ENCODE peak calls at places on chromosomes 4 and X, in ten cellular contexts. N, Q, R, X, T, H, W, F, S and K are unnamed samples.

GRCh38 chr4:20486433-20486832 is 213.8 kb upstream of the PACRGL start:
- DNase-seq in H (no peak), N (no peak), S (no peak), Q (no peak), R (no peak), T (no peak), W (no peak), F (no peak), X (no peak), K (no peak)

GRCh38 chr4:169096221-169096620 is 86.2 kb upstream of the CBR4 start:
- DNase-seq in T (no peak), W (no peak), H (no peak), S (no peak), F (no peak), Q (no peak), N (no peak), R (no peak), X (no peak), K (no peak)

GRCh38 chrX:71622347-71623104 is 4.2 kb upstream of the CXCR3 start:
- DNase-seq in N (peak), X (peak), W (peak), F (peak), T (peak), Q (peak), R (peak), H (peak), S (peak), K (peak)

GRCh38 chr4:56909083-56909981 is 1.6 kb downstream of the REST start:
- DNase-seq in T (peak), F (peak), R (no peak), X (peak), Q (peak), H (peak), S (peak), W (peak), N (peak), K (peak)

GRCh38 chrX:105781794-105782193 is 40.5 kb upstream of the NRK start:
- DNase-seq in W (no peak), T (no peak), R (no peak), F (no peak), Q (no peak), H (no peak), X (no peak), S (no peak), N (no peak), K (no peak)

GRCh38 chr4:73127839-73128448 is 58.4 kb upstream of the COX18 start:
- DNase-seq in H (no peak), W (no peak), F (peak), S (no peak), Q (no peak), R (no peak), T (no peak), X (peak), N (peak), K (no peak)

GRCh38 chr4:118224239-118224829 is 128.5 kb downstream of the PRSS12 start:
- DNase-seq in S (no peak), Q (no peak), W (no peak), H (no peak), R (no peak), T (no peak), X (peak), N (peak), F (peak), K (peak)

GRCh38 chrX:110402091-110402854 is 43.6 kb downstream of the RTL9 start:
- DNase-seq in Q (no peak), X (peak), N (peak), W (peak), R (peak), H (peak), T (no peak), F (peak), S (peak), K (no peak)

GRCh38 chr4:20217521-20217920 is 34.2 kb upstream of the SLIT2 start:
- DNase-seq in Q (no peak), R (no peak), F (no peak), W (no peak), H (no peak), N (no peak), X (no peak), T (no peak), S (no peak), K (no peak)

GRCh38 chr4:176451441-176451840 is 131.7 kb downstream of the SPCS3 start:
- DNase-seq in N (no peak), T (no peak), Q (no peak), S (no peak), X (no peak), W (no peak), F (no peak), R (no peak), H (no peak), K (no peak)

GRCh38 chrX:136768469-136769084 is 12.2 kb downstream of the ARHGEF6 start:
- DNase-seq in X (peak), H (peak), Q (peak), N (peak), T (peak), S (peak), W (peak), R (peak), F (no peak), K (peak)

GRCh38 chrX:50111762-50112161 is 89.0 kb downstream of the AKAP4 start:
- DNase-seq in W (no peak), H (no peak), X (no peak), S (no peak), Q (peak), N (no peak), T (peak), F (no peak), R (peak), K (no peak)

GRCh38 chr4:13865871-13866669 is 238.5 kb upstream of the BOD1L1 start:
- DNase-seq in N (no peak), H (no peak), X (peak), S (no peak), T (no peak), Q (no peak), R (no peak), F (no peak), W (no peak), K (no peak)

GRCh38 chrX:17788956-17789562 is 51.8 kb downstream of the SCML1 start:
- DNase-seq in Q (no peak), H (no peak), R (no peak), T (no peak), S (peak), W (no peak), X (no peak), F (peak), N (no peak), K (no peak)

GRCh38 chr4:38894340-38894982 is 26.9 kb downstream of the FAM114A1 start:
- DNase-seq in W (no peak), X (peak), Q (no peak), H (no peak), R (no peak), S (no peak), T (no peak), F (no peak), N (no peak), K (no peak)

GRCh38 chrX:123964155-123964554 is 2.6 kb downstream of the STAG2 start:
- DNase-seq in H (no peak), F (no peak), Q (no peak), X (peak), R (no peak), W (no peak), N (peak), S (no peak), T (no peak), K (no peak)

GRCh38 chrX:10902001-10902400 is 209.1 kb upstream of the HCCS start:
- DNase-seq in R (no peak), H (no peak), X (peak), F (no peak), W (no peak), N (peak), T (no peak), Q (no peak), S (no peak), K (no peak)

GRCh38 chrX:53717205-53717604 is 30.7 kb upstream of the HUWE1 start:
- DNase-seq in F (no peak), T (no peak), S (no peak), H (no peak), X (no peak), R (no peak), W (no peak), N (no peak), Q (no peak), K (no peak)

GRCh38 chr4:88791274-88791673 is 93.6 kb upstream of the NAP1L5 start:
- DNase-seq in F (peak), H (no peak), W (no peak), N (peak), T (no peak), Q (no peak), R (no peak), S (no peak), X (peak), K (no peak)

GRCh38 chr4:4384837-4385236 is 2.1 kb upstream of the NSG1 start:
- DNase-seq in X (peak), H (no peak), W (no peak), T (no peak), R (no peak), S (peak), F (peak), N (peak), Q (peak), K (no peak)

GRCh38 chr4:176054942-176055341 is 10.7 kb upstream of the WDR17 start:
- DNase-seq in Q (no peak), H (no peak), S (no peak), W (no peak), F (peak), T (no peak), X (no peak), N (no peak), R (no peak), K (peak)

GRCh38 chr4:153432971-153433752 is 33.0 kb upstream of the TMEM131L start:
- DNase-seq in N (peak), H (peak), F (peak), S (peak), R (peak), Q (no peak), W (peak), T (peak), X (peak), K (peak)

GRCh38 chr4:89249716-89250361 is 57.8 kb downstream of the GPRIN3 start:
- DNase-seq in F (peak), H (no peak), R (no peak), N (no peak), X (no peak), T (no peak), S (no peak), Q (peak), W (no peak), K (no peak)

GRCh38 chrX:86148024-86148511 is at the start of gene DACH2:
- DNase-seq in R (peak), W (peak), S (peak), X (peak), T (peak), Q (peak), N (peak), F (peak), H (peak), K (peak)

GRCh38 chr4:173318648-173319211 is 15.4 kb downstream of the HMGB2 start:
- DNase-seq in H (no peak), S (no peak), R (no peak), N (peak), W (no peak), T (no peak), F (peak), X (peak), Q (no peak), K (no peak)
- TF ChIP-seq CTCF in H (peak), S (peak), R (peak), N (peak), W (peak), T (no peak), F (no peak), X (peak), Q (no peak), K (peak)

GRCh38 chrX:4091046-4091760 is 377.8 kb upstream of the PRKX start:
- DNase-seq in N (no peak), H (no peak), W (no peak), R (no peak), X (no peak), T (no peak), S (no peak), F (no peak), Q (no peak), K (no peak)
- TF ChIP-seq CTCF in N (no peak), H (no peak), W (no peak), R (no peak), X (no peak), T (no peak), S (no peak), F (no peak), Q (no peak), K (no peak)

DNA sequence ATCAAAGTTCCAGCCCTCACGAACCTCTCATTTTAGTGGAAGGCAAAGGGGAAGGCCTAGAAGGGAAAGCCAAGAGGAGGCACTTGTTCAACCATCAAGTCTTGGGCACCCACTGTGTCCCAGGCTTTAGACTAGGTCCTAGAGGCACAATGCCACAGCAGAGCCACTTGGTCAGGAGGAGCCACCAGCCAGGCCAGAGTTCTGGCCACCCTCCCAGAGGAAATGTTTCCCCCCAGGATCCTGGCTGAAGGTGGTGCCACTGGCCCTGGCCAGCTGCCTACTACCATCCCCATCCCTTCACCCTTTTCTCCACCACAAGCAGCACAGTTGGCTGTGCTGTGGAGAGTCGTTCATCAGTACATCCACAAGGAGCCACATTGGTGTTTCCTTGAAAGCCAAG is 34.3 kb upstream of the XPNPEP2 start:
- DNase-seq in Q (no peak), R (no peak), T (no peak), S (no peak), F (no peak), N (no peak), W (no peak), X (no peak), H (no peak), K (no peak)
- TF ChIP-seq CTCF in Q (no peak), R (no peak), T (no peak), S (no peak), F (no peak), N (no peak), W (no peak), X (no peak), H (no peak), K (no peak)

GRCh38 chr4:114184901-114185300 is 205.5 kb upstream of the ARSJ start:
- DNase-seq in R (no peak), H (no peak), Q (no peak), X (no peak), N (no peak), T (no peak), W (no peak), F (no peak), S (no peak), K (no peak)

GRCh38 chr4:114178392-114178791 is 198.9 kb upstream of the ARSJ start:
- DNase-seq in S (no peak), X (no peak), N (no peak), F (no peak), Q (no peak), R (no peak), W (no peak), T (no peak), H (no peak), K (no peak)

GRCh38 chr4:114180481-114180880 is 201.0 kb upstream of the ARSJ start:
- DNase-seq in R (peak), Q (peak), S (peak), N (peak), F (peak), T (peak), W (no peak), H (no peak), X (peak), K (no peak)
- TF ChIP-seq CTCF in R (peak), Q (peak), S (peak), N (peak), F (peak), T (no peak), W (peak), H (peak), X (peak), K (peak)